ENCODE peak calls at places on chromosomes 6 and 20, in ten cellular contexts. O, Z, U, V, H, M, N, C, I and P are unnamed samples. For H3K9me3 and H3K4me1, the result is how much of the 10 kb centered on the place peaks cover.

GRCh38 chr6:18707714-18708439 is 320.7 kb downstream of the RNF144B start:
- DNase-seq in I (no peak), Z (no peak), V (no peak), C (no peak), H (no peak), U (no peak), N (no peak), O (no peak), M (no peak), P (no peak)

GRCh38 chr20:61575151-61575937 is 323.3 kb downstream of the CDH4 start:
- DNase-seq in N (no peak), U (no peak), I (no peak), C (no peak), O (no peak), H (no peak), Z (no peak), M (no peak), V (no peak), P (no peak)

GRCh38 chr6:71268710-71269437 is 19.7 kb upstream of the OGFRL1 start:
- DNase-seq in U (no peak), H (no peak), M (no peak), N (no peak), Z (no peak), I (no peak), V (no peak), O (no peak), C (no peak), P (no peak)

GRCh38 chr6:146028250-146028789 is 542 bp upstream of the GRM1 start:
- DNase-seq in N (peak), U (no peak), H (peak), Z (peak), O (no peak), C (peak), M (peak), I (peak), V (no peak), P (no peak)

GRCh38 chr20:10577648-10578047 is 96.2 kb downstream of the JAG1 start:
- DNase-seq in Z (no peak), M (no peak), V (no peak), O (no peak), H (no peak), I (no peak), U (no peak), N (no peak), C (no peak), P (no peak)

GRCh38 chr20:23165307-23165750 is 79.2 kb upstream of the CD93 start:
- DNase-seq in M (no peak), N (peak), Z (no peak), H (no peak), V (no peak), I (no peak), O (no peak), C (no peak), U (no peak), P (no peak)

GRCh38 chr20:18304618-18305017 is 16.3 kb downstream of the ZNF133 start:
- DNase-seq in Z (peak), V (no peak), C (no peak), U (no peak), M (no peak), N (no peak), O (no peak), H (no peak), I (no peak), P (no peak)

GRCh38 chr6:141248056-141248799 is 884.5 kb upstream of the GJE1 start:
- DNase-seq in I (no peak), N (no peak), M (no peak), C (no peak), H (no peak), V (no peak), Z (no peak), U (no peak), O (no peak), P (no peak)

GRCh38 chr6:157203312-157203744 is 120.0 kb downstream of the TMEM242 start:
- DNase-seq in U (no peak), M (no peak), C (no peak), H (no peak), V (no peak), O (no peak), N (no peak), I (peak), Z (no peak), P (no peak)

GRCh38 chr6:4848382-4849068 is 72.3 kb downstream of the CDYL start:
- DNase-seq in V (no peak), Z (no peak), H (peak), U (no peak), C (no peak), O (no peak), N (peak), M (no peak), I (no peak), P (no peak)

DNA sequence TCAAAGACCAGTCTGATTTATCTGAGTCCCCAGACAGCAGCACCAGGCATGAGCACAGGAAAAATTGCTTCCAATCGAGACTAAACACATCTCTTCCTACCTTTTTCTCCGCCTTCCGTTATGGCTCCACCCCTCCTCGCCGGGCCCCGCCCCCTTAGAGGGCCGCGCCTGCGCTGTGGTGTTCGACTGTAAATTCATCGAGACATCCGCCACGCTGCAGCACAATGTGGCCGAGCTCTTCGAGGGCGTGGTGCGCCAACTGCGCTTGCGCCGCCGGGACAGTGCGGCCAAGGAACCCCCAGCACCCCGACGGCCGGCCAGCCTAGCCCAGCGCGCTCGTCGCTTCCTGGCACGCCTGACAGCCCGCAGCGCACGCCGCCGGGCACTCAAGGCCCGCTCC is 8.9 kb downstream of the REM1 start:
- DNase-seq in C (no peak), O (no peak), Z (no peak), V (peak), I (no peak), N (no peak), U (no peak), H (peak), M (no peak), P (no peak)
- H3K9me3 ChIP-seq in C (under half), O (under half), Z (under half), V (under half), I (under half), N (under half), U (under half), H (under half), M (under half), P (under half)

GRCh38 chr20:49319204-49319809 is 41.5 kb upstream of the ZNFX1 start:
- DNase-seq in V (no peak), I (no peak), C (no peak), Z (no peak), M (no peak), O (no peak), H (no peak), U (no peak), N (no peak), P (no peak)
- H3K4me3 ChIP-seq in V (peak), I (no peak), C (no peak), Z (peak), M (peak), O (peak), H (no peak), U (peak), N (peak), P (no peak)

GRCh38 chr20:53580376-53581111 is 13.1 kb downstream of the ZNF217 start:
- DNase-seq in N (no peak), O (no peak), H (no peak), I (no peak), Z (no peak), V (no peak), U (no peak), M (no peak), C (no peak), P (no peak)

GRCh38 chr20:53579266-53579580 is 14.4 kb downstream of the ZNF217 start:
- DNase-seq in V (no peak), U (no peak), Z (no peak), O (no peak), M (no peak), N (no peak), H (no peak), C (no peak), I (no peak), P (no peak)

GRCh38 chr20:53579581-53580375 is 13.9 kb downstream of the ZNF217 start:
- DNase-seq in C (peak), Z (no peak), O (no peak), U (no peak), M (peak), H (no peak), V (no peak), N (no peak), I (no peak), P (no peak)

GRCh38 chr20:53582574-53583351 is 10.9 kb downstream of the ZNF217 start:
- DNase-seq in C (peak), V (no peak), H (no peak), I (no peak), N (peak), Z (peak), O (no peak), U (no peak), M (no peak), P (peak)

GRCh38 chr20:53581444-53582311 is 12.0 kb downstream of the ZNF217 start:
- DNase-seq in V (no peak), M (peak), N (no peak), I (no peak), O (no peak), H (no peak), Z (no peak), U (no peak), C (no peak), P (no peak)
- H3K4me1 ChIP-seq in V (half or more), M (half or more), N (half or more), I (half or more), O (half or more), H (half or more), Z (half or more), U (under half), C (under half), P (half or more)

GRCh38 chr6:170226647-170227046 is 64.2 kb downstream of the DLL1 start:
- DNase-seq in Z (no peak), U (no peak), C (no peak), V (no peak), N (no peak), H (no peak), I (no peak), M (no peak), O (no peak), P (no peak)
- H3K9me3 ChIP-seq in Z (under half), U (under half), C (under half), V (under half), N (under half), H (under half), I (under half), M (under half), O (under half), P (under half)

DNA sequence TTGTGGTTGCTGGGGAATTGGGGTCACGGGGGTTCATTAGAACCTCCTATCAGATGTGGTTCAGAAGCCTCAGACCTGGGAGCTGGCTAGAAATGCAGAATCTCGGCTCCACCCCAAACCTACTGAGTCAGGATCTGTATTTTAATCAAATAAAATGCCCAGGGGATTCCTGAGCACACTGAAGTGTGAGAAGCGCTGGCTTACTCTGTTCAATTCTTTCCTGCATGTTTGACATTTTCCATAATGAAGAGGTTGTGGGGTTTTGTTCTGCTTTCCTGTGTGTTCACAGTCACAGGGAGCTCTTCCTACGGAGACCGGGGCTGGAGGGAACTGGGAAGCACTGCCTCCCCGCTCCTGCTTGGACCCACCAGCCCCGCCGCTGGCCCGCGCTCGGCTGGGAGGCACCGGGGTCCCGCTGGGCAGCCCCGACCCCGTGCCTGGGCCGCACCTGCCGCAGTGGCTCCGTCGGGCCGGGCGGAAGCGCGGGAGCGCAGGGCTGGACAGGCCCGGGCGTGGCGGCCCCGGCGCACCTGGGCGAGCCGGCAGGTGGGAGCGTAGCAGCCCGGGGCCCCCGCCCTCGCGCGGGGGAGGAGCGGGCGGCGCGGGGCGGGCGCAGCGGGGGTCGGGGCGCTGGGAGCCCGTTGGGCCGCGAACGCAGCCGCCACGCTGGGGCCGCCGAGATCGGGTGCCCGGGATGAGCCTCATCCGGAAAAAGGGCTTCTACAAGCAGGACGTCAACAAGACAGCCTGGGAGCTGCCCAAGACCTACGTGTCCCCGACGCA is at the start of gene MAPK13:
- DNase-seq in C (peak), U (no peak), O (no peak), V (no peak), N (peak), M (peak), H (no peak), I (peak), Z (no peak), P (no peak)
- H3K4me3 ChIP-seq in C (peak), U (peak), O (peak), V (peak), N (peak), M (peak), H (no peak), I (peak), Z (no peak), P (no peak)

GRCh38 chr6:25413506-25413905 is 134.3 kb downstream of the CARMIL1 start:
- DNase-seq in M (no peak), N (no peak), I (no peak), V (no peak), H (no peak), Z (no peak), C (no peak), O (no peak), U (no peak), P (peak)

GRCh38 chr6:25414168-25414567 is 135.0 kb downstream of the CARMIL1 start:
- DNase-seq in H (no peak), N (no peak), V (no peak), O (no peak), I (no peak), Z (no peak), C (no peak), M (no peak), U (no peak), P (no peak)

GRCh38 chr6:25414755-25415154 is 135.6 kb downstream of the CARMIL1 start:
- DNase-seq in O (no peak), N (no peak), H (no peak), V (no peak), U (no peak), I (no peak), Z (no peak), M (no peak), C (no peak), P (no peak)

GRCh38 chr6:25411316-25411961 is 132.3 kb downstream of the CARMIL1 start:
- DNase-seq in N (no peak), Z (no peak), V (no peak), C (no peak), I (no peak), U (no peak), M (no peak), O (no peak), H (no peak), P (no peak)

GRCh38 chr6:25410102-25410501 is 130.9 kb downstream of the CARMIL1 start:
- DNase-seq in Z (no peak), C (no peak), U (no peak), V (no peak), H (no peak), O (no peak), N (no peak), M (no peak), I (no peak), P (no peak)
- H3K4me1 ChIP-seq in Z (under half), C (under half), U (half or more), V (under half), H (under half), O (half or more), N (under half), M (under half), I (under half), P (under half)

GRCh38 chr6:25132934-25133333 is 146.2 kb upstream of the CARMIL1 start:
- DNase-seq in O (no peak), V (no peak), I (no peak), M (no peak), H (no peak), C (no peak), N (no peak), U (no peak), Z (no peak), P (no peak)
- H3K9me3 ChIP-seq in O (under half), V (under half), I (under half), M (under half), H (under half), C (under half), N (under half), U (under half), Z (under half), P (under half)

DNA sequence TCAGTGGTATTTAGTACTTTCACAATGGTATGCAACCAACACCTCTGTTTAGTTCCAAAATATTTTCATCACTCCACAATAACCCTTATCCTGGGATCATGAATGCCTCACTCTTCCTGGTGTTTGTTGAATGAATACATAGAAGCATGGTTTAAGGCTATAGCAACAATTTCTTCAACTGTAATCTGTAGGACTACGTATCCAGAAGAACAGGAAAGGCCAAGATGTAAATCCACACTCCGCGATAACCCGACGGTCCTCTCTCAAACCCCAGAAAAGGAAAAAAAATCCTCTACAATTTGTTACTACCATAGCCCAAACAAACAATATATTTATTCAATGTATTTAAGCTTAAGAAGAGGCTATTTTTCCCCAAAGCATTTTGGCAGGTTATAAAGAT is 141.4 kb upstream of the SALL4 start:
- DNase-seq in C (no peak), M (no peak), U (no peak), H (no peak), I (no peak), V (no peak), N (no peak), Z (no peak), O (no peak), P (no peak)
- H3K4me3 ChIP-seq in C (no peak), M (no peak), U (no peak), H (no peak), I (no peak), V (no peak), N (no peak), Z (no peak), O (no peak), P (no peak)

DNA sequence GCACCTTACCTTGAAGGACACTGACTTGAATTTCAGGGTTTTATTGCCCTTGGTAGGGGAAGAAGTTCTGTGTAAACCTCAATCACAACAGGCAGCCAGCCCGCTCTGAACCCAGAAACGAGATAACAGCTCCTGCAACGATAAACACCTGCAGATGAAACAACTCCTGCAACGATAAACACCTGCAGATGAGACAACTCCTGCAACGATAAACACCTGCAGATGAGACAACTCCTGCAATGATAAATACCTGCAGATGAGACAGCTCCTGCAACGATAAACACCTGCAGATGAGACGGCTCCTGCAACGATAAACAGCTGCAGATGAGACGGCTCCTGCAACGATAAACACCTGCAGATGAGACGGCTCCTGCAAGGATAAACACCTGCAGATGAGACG is 54.0 kb upstream of the TBXT start:
- DNase-seq in I (no peak), N (no peak), M (no peak), C (no peak), V (no peak), Z (no peak), U (no peak), O (no peak), H (no peak), P (no peak)
- H3K4me1 ChIP-seq in I (under half), N (under half), M (under half), C (under half), V (under half), Z (under half), U (under half), O (under half), H (under half), P (under half)

GRCh38 chr6:100456881-100457220 is 7.9 kb downstream of the SIM1 start:
- DNase-seq in N (no peak), H (no peak), O (no peak), V (no peak), M (no peak), U (no peak), I (no peak), Z (no peak), C (no peak), P (no peak)
- H3K9me3 ChIP-seq in N (under half), H (under half), O (under half), V (under half), M (under half), U (under half), I (under half), Z (under half), C (under half), P (under half)